ENCODE peak calls at places on chromosomes 2 and 18, in eight cellular contexts. U is prostate gland; R is stimulated activated CD8-positive, alpha-beta memory T cell treated with anti-CD3 and anti-CD28 coated beads, Interleukin-7, amount 100 ng/mL, for 1 hour; I is stimulated activated CD4-positive, alpha-beta T cell treated with anti-CD3 and anti-CD28 coated beads, Interleukin-12 subunit alpha, Interleukin-12 subunit beta, amount 100 ng/mL, for 24 hours; Z is KG1; L is naive thymus-derived CD8-positive, alpha-beta T cell; A is psoas muscle; E is activated effector memory CD4-positive, alpha-beta T cell treated with anti-CD3 and anti-CD28 coated beads, Interleukin-2, amount 50 U/mL, for 16 hours. T is an unnamed sample.

GRCh38 chr2:31980674-31981356 is 30.0 kb downstream of the MEMO1 start:
- DNase-seq in U (no peak), R (no peak), I (no peak), Z (no peak), L (no peak), A (no peak), E (no peak), T (no peak)

GRCh38 chr18:23864620-23865019 is 149.9 kb upstream of the TTC39C start:
- DNase-seq in U (no peak), R (no peak), I (no peak), Z (no peak), L (no peak), A (no peak), E (peak), T (no peak)

GRCh38 chr2:100730290-100730868 is 89.6 kb upstream of the NPAS2 start:
- DNase-seq in U (peak), R (no peak), I (peak), Z (no peak), L (peak), A (peak), E (peak), T (peak)

GRCh38 chr2:229610871-229611270 is 103.5 kb downstream of the DNER start:
- DNase-seq in U (no peak), R (no peak), I (no peak), Z (no peak), L (no peak), A (no peak), E (no peak), T (no peak)

GRCh38 chr2:160486341-160486740 is 7.3 kb downstream of the RBMS1 start:
- DNase-seq in U (no peak), R (no peak), I (no peak), Z (no peak), L (no peak), A (no peak), E (no peak), T (no peak)

GRCh38 chr2:232607011-232607410 is 26.4 kb upstream of the EFHD1 start:
- DNase-seq in U (no peak), R (no peak), I (no peak), Z (no peak), L (no peak), A (no peak), E (no peak), T (no peak)

GRCh38 chr2:65612654-65613053 is 180.3 kb upstream of the SPRED2 start:
- DNase-seq in U (no peak), R (no peak), I (no peak), Z (no peak), L (no peak), A (no peak), E (no peak), T (no peak)

GRCh38 chr18:60534539-60534938 is 162.0 kb upstream of the MC4R start:
- DNase-seq in U (no peak), R (no peak), I (no peak), Z (no peak), L (no peak), A (no peak), E (no peak), T (no peak)

GRCh38 chr18:48743046-48743445 is 204.2 kb downstream of the CTIF start:
- DNase-seq in U (no peak), R (no peak), I (no peak), Z (no peak), L (no peak), A (peak), E (no peak), T (peak)

GRCh38 chr2:36800381-36800780 is 103.9 kb downstream of the VIT start:
- DNase-seq in U (no peak), R (peak), I (peak), Z (no peak), L (no peak), A (no peak), E (peak), T (no peak)

GRCh38 chr2:174573621-174574081 is 24.0 kb downstream of the WIPF1 start:
- DNase-seq in U (peak), R (no peak), I (no peak), Z (no peak), L (peak), A (no peak), E (peak), T (no peak)

GRCh38 chr18:46630160-46630559 is 26.9 kb downstream of the LOXHD1 start:
- DNase-seq in U (no peak), R (no peak), I (no peak), Z (no peak), L (no peak), A (no peak), E (no peak), T (peak)